ENCODE peak calls at places on chromosomes 16 and 17, in four cellular contexts. One of them, this sample, is unnamed.

GRCh38 chr17:67993153-67993997 is 2.9 kb downstream of the C17orf58 start:
- DNase-seq in GM12891: peak; percentile 83
- DNase-seq in stimulated activated CD4-positive, alpha-beta T cell treated with anti-CD3 and anti-CD28 coated beads, Interleukin-1b, Interleukin-23, amount 100 ng/mL, for 1 hour: peak; percentile 56
- DNase-seq in activated naive CD4-positive, alpha-beta T cell: peak; percentile 72
- DNase-seq in this sample: peak; percentile 57

GRCh38 chr17:30346211-30346831 is 12.5 kb upstream of the TMIGD1 start:
- DNase-seq in GM12891: no peak
- DNase-seq in stimulated activated CD4-positive, alpha-beta T cell treated with anti-CD3 and anti-CD28 coated beads, Interleukin-1b, Interleukin-23, amount 100 ng/mL, for 1 hour: no peak
- DNase-seq in activated naive CD4-positive, alpha-beta T cell: no peak
- DNase-seq in this sample: no peak

GRCh38 chr17:6981426-6981825 is 14.4 kb upstream of the ALOX12 start:
- DNase-seq in GM12891: no peak
- DNase-seq in stimulated activated CD4-positive, alpha-beta T cell treated with anti-CD3 and anti-CD28 coated beads, Interleukin-1b, Interleukin-23, amount 100 ng/mL, for 1 hour: no peak
- DNase-seq in activated naive CD4-positive, alpha-beta T cell: no peak
- DNase-seq in this sample: peak; percentile 8

GRCh38 chr16:81280393-81280792 is 34.4 kb upstream of the GAN start:
- DNase-seq in GM12891: no peak
- DNase-seq in stimulated activated CD4-positive, alpha-beta T cell treated with anti-CD3 and anti-CD28 coated beads, Interleukin-1b, Interleukin-23, amount 100 ng/mL, for 1 hour: no peak
- DNase-seq in activated naive CD4-positive, alpha-beta T cell: no peak
- DNase-seq in this sample: no peak

GRCh38 chr16:31664683-31665482 is 137.2 kb downstream of the AHSP start:
- DNase-seq in GM12891: no peak
- DNase-seq in stimulated activated CD4-positive, alpha-beta T cell treated with anti-CD3 and anti-CD28 coated beads, Interleukin-1b, Interleukin-23, amount 100 ng/mL, for 1 hour: no peak
- DNase-seq in activated naive CD4-positive, alpha-beta T cell: no peak
- DNase-seq in this sample: no peak

GRCh38 chr16:55433030-55433429 is 46.0 kb upstream of the MMP2 start:
- DNase-seq in GM12891: no peak
- DNase-seq in stimulated activated CD4-positive, alpha-beta T cell treated with anti-CD3 and anti-CD28 coated beads, Interleukin-1b, Interleukin-23, amount 100 ng/mL, for 1 hour: no peak
- DNase-seq in activated naive CD4-positive, alpha-beta T cell: no peak
- DNase-seq in this sample: no peak

GRCh38 chr16:18833707-18834505 is 32.6 kb upstream of the ARL6IP1 start:
- DNase-seq in GM12891: no peak
- DNase-seq in stimulated activated CD4-positive, alpha-beta T cell treated with anti-CD3 and anti-CD28 coated beads, Interleukin-1b, Interleukin-23, amount 100 ng/mL, for 1 hour: no peak
- DNase-seq in activated naive CD4-positive, alpha-beta T cell: no peak
- DNase-seq in this sample: no peak

GRCh38 chr17:30942311-30943079 is 20.8 kb downstream of the ADAP2 start:
- DNase-seq in GM12891: no peak
- DNase-seq in stimulated activated CD4-positive, alpha-beta T cell treated with anti-CD3 and anti-CD28 coated beads, Interleukin-1b, Interleukin-23, amount 100 ng/mL, for 1 hour: no peak
- DNase-seq in activated naive CD4-positive, alpha-beta T cell: no peak
- DNase-seq in this sample: no peak

GRCh38 chr16:55825115-55825728 is 7.7 kb downstream of the CES1 start:
- DNase-seq in GM12891: no peak
- DNase-seq in stimulated activated CD4-positive, alpha-beta T cell treated with anti-CD3 and anti-CD28 coated beads, Interleukin-1b, Interleukin-23, amount 100 ng/mL, for 1 hour: no peak
- DNase-seq in activated naive CD4-positive, alpha-beta T cell: no peak
- DNase-seq in this sample: no peak

GRCh38 chr16:29158031-29158430 is 173.2 kb downstream of the LAT start:
- DNase-seq in GM12891: no peak
- DNase-seq in stimulated activated CD4-positive, alpha-beta T cell treated with anti-CD3 and anti-CD28 coated beads, Interleukin-1b, Interleukin-23, amount 100 ng/mL, for 1 hour: no peak
- DNase-seq in activated naive CD4-positive, alpha-beta T cell: no peak
- DNase-seq in this sample: no peak

GRCh38 chr16:4578961-4579530 is 22.9 kb downstream of the C16orf96 start:
- DNase-seq in GM12891: no peak
- DNase-seq in stimulated activated CD4-positive, alpha-beta T cell treated with anti-CD3 and anti-CD28 coated beads, Interleukin-1b, Interleukin-23, amount 100 ng/mL, for 1 hour: no peak
- DNase-seq in activated naive CD4-positive, alpha-beta T cell: no peak
- DNase-seq in this sample: no peak

GRCh38 chr17:3732171-3732570 is 8.5 kb downstream of the HASPIN start:
- DNase-seq in GM12891: no peak
- DNase-seq in stimulated activated CD4-positive, alpha-beta T cell treated with anti-CD3 and anti-CD28 coated beads, Interleukin-1b, Interleukin-23, amount 100 ng/mL, for 1 hour: no peak
- DNase-seq in activated naive CD4-positive, alpha-beta T cell: no peak
- DNase-seq in this sample: no peak

GRCh38 chr17:3592216-3592860 is 16.9 kb downstream of the TRPV1 start:
- DNase-seq in GM12891: no peak
- DNase-seq in stimulated activated CD4-positive, alpha-beta T cell treated with anti-CD3 and anti-CD28 coated beads, Interleukin-1b, Interleukin-23, amount 100 ng/mL, for 1 hour: no peak
- DNase-seq in activated naive CD4-positive, alpha-beta T cell: no peak
- DNase-seq in this sample: no peak

GRCh38 chr17:7263071-7263800 is 958 bp upstream of the CLDN7 start:
- DNase-seq in GM12891: no peak
- DNase-seq in stimulated activated CD4-positive, alpha-beta T cell treated with anti-CD3 and anti-CD28 coated beads, Interleukin-1b, Interleukin-23, amount 100 ng/mL, for 1 hour: no peak
- DNase-seq in activated naive CD4-positive, alpha-beta T cell: no peak
- DNase-seq in this sample: no peak

GRCh38 chr16:80924372-80924978 is 82.2 kb downstream of the CMC2 start:
- DNase-seq in GM12891: peak; percentile 55
- DNase-seq in stimulated activated CD4-positive, alpha-beta T cell treated with anti-CD3 and anti-CD28 coated beads, Interleukin-1b, Interleukin-23, amount 100 ng/mL, for 1 hour: no peak
- DNase-seq in activated naive CD4-positive, alpha-beta T cell: peak; percentile 1
- DNase-seq in this sample: no peak

GRCh38 chr17:32954477-32954876 is 26.5 kb downstream of the TMEM98 start:
- DNase-seq in GM12891: no peak
- DNase-seq in stimulated activated CD4-positive, alpha-beta T cell treated with anti-CD3 and anti-CD28 coated beads, Interleukin-1b, Interleukin-23, amount 100 ng/mL, for 1 hour: no peak
- DNase-seq in activated naive CD4-positive, alpha-beta T cell: no peak
- DNase-seq in this sample: no peak

GRCh38 chr17:69575346-69575761 is 160.9 kb downstream of the MAP2K6 start:
- DNase-seq in GM12891: no peak
- DNase-seq in stimulated activated CD4-positive, alpha-beta T cell treated with anti-CD3 and anti-CD28 coated beads, Interleukin-1b, Interleukin-23, amount 100 ng/mL, for 1 hour: no peak
- DNase-seq in activated naive CD4-positive, alpha-beta T cell: no peak
- DNase-seq in this sample: no peak

GRCh38 chr17:78433780-78434335 is 55.4 kb downstream of the PGS1 start:
- DNase-seq in GM12891: no peak
- DNase-seq in stimulated activated CD4-positive, alpha-beta T cell treated with anti-CD3 and anti-CD28 coated beads, Interleukin-1b, Interleukin-23, amount 100 ng/mL, for 1 hour: no peak
- DNase-seq in activated naive CD4-positive, alpha-beta T cell: no peak
- DNase-seq in this sample: no peak

GRCh38 chr16:66551362-66551761 is 1.0 kb upstream of the CKLF start:
- DNase-seq in GM12891: peak; percentile 37
- DNase-seq in stimulated activated CD4-positive, alpha-beta T cell treated with anti-CD3 and anti-CD28 coated beads, Interleukin-1b, Interleukin-23, amount 100 ng/mL, for 1 hour: no peak
- DNase-seq in activated naive CD4-positive, alpha-beta T cell: peak; percentile 32
- DNase-seq in this sample: peak; percentile 71

GRCh38 chr17:72697602-72698146 is 394.8 kb downstream of the SLC39A11 start:
- DNase-seq in GM12891: no peak
- DNase-seq in stimulated activated CD4-positive, alpha-beta T cell treated with anti-CD3 and anti-CD28 coated beads, Interleukin-1b, Interleukin-23, amount 100 ng/mL, for 1 hour: no peak
- DNase-seq in activated naive CD4-positive, alpha-beta T cell: no peak
- DNase-seq in this sample: no peak

GRCh38 chr17:43427362-43428043 is 28.7 kb downstream of the ARL4D start:
- DNase-seq in GM12891: no peak
- DNase-seq in stimulated activated CD4-positive, alpha-beta T cell treated with anti-CD3 and anti-CD28 coated beads, Interleukin-1b, Interleukin-23, amount 100 ng/mL, for 1 hour: no peak
- DNase-seq in activated naive CD4-positive, alpha-beta T cell: no peak
- DNase-seq in this sample: no peak

GRCh38 chr16:70635356-70636016 is 10.9 kb upstream of the IL34 start:
- DNase-seq in GM12891: no peak
- DNase-seq in stimulated activated CD4-positive, alpha-beta T cell treated with anti-CD3 and anti-CD28 coated beads, Interleukin-1b, Interleukin-23, amount 100 ng/mL, for 1 hour: no peak
- DNase-seq in activated naive CD4-positive, alpha-beta T cell: no peak
- DNase-seq in this sample: no peak

GRCh38 chr16:78096386-78096785 is 3.1 kb upstream of the WWOX start:
- DNase-seq in GM12891: no peak
- DNase-seq in stimulated activated CD4-positive, alpha-beta T cell treated with anti-CD3 and anti-CD28 coated beads, Interleukin-1b, Interleukin-23, amount 100 ng/mL, for 1 hour: no peak
- DNase-seq in activated naive CD4-positive, alpha-beta T cell: no peak
- DNase-seq in this sample: no peak

GRCh38 chr17:54426287-54426886 is 474.3 kb upstream of the TOM1L1 start:
- DNase-seq in GM12891: no peak
- DNase-seq in stimulated activated CD4-positive, alpha-beta T cell treated with anti-CD3 and anti-CD28 coated beads, Interleukin-1b, Interleukin-23, amount 100 ng/mL, for 1 hour: no peak
- DNase-seq in activated naive CD4-positive, alpha-beta T cell: no peak
- DNase-seq in this sample: no peak

GRCh38 chr16:12661656-12662172 is 142.0 kb downstream of the CPPED1 start:
- DNase-seq in GM12891: no peak
- DNase-seq in stimulated activated CD4-positive, alpha-beta T cell treated with anti-CD3 and anti-CD28 coated beads, Interleukin-1b, Interleukin-23, amount 100 ng/mL, for 1 hour: no peak
- DNase-seq in activated naive CD4-positive, alpha-beta T cell: no peak
- DNase-seq in this sample: no peak

GRCh38 chr17:61389670-61390478 is 9.8 kb upstream of the TBX2 start:
- DNase-seq in GM12891: peak; percentile 78
- DNase-seq in stimulated activated CD4-positive, alpha-beta T cell treated with anti-CD3 and anti-CD28 coated beads, Interleukin-1b, Interleukin-23, amount 100 ng/mL, for 1 hour: no peak
- DNase-seq in activated naive CD4-positive, alpha-beta T cell: peak; percentile 39
- DNase-seq in this sample: no peak

This sample was measured in GF-D8.